ENCODE peak calls at places on chromosomes 16 and 17, in eight cellular contexts. M is stimulated activated CD4-positive, alpha-beta T cell treated with anti-CD3 and anti-CD28 coated beads, Interleukin-2, amount 100 ng/mL, for 48 hours; Z is NCI-H1417 treated with DMSO at 0.1 percent for 48 hours; N is T1000; E is activated T-helper 1 cell treated with Interleukin-2 at 50 U/mL for 16 hours; H is DMS153; X is kidney tubule cell; B is B cell. W is an unnamed sample.
A peak's percentile ranks its signal among the peaks of the same experiment; 100 is the strongest.

GRCh38 chr16:53183442-53183841 is 128.7 kb downstream of the CHD9 start:
- DNase-seq in M (no peak), Z (no peak), N (no peak), E (no peak), H (no peak), X (peak; percentile 20), B (no peak), W (no peak)

GRCh38 chr16:15650019-15650697 is at the start of gene NDE1:
- DNase-seq in M (peak; percentile 79), Z (no peak), N (peak; percentile 80), E (peak; percentile 82), H (peak; percentile 75), X (peak; percentile 90), B (peak; percentile 89), W (peak; percentile 71)

GRCh38 chr16:9670058-9670457 is 512.2 kb downstream of the GRIN2A start:
- DNase-seq in M (no peak), Z (no peak), N (no peak), E (no peak), H (no peak), X (no peak), B (no peak), W (no peak)

GRCh38 chr16:57537596-57538234 is 1.3 kb upstream of the CCDC102A start:
- DNase-seq in M (no peak), Z (no peak), N (no peak), E (no peak), H (no peak), X (no peak), B (peak; percentile 52), W (no peak)

GRCh38 chr16:12119562-12119961 is 143.0 kb downstream of the SNX29 start:
- DNase-seq in M (no peak), Z (no peak), N (no peak), E (no peak), H (no peak), X (no peak), B (no peak), W (no peak)

GRCh38 chr16:12976936-12977335 is 75.5 kb downstream of the SHISA9 start:
- DNase-seq in M (no peak), Z (no peak), N (no peak), E (no peak), H (no peak), X (peak; percentile 81), B (no peak), W (no peak)

GRCh38 chr16:70258065-70258464 is 6.3 kb upstream of the EXOSC6 start:
- DNase-seq in M (no peak), Z (no peak), N (no peak), E (no peak), H (no peak), X (no peak), B (no peak), W (no peak)

GRCh38 chr17:68511671-68512246 is 471 bp upstream of the PRKAR1A start:
- DNase-seq in M (peak; percentile 42), Z (peak; percentile 76), N (peak; percentile 66), E (peak; percentile 33), H (peak; percentile 80), X (peak; percentile 79), B (peak; percentile 87), W (peak; percentile 84)

GRCh38 chr16:12504312-12504711 is 299.4 kb downstream of the CPPED1 start:
- DNase-seq in M (no peak), Z (no peak), N (no peak), E (no peak), H (peak; percentile 72), X (no peak), B (no peak), W (no peak)

W was measured in amygdala.